ENCODE peak calls at places on chromosomes 4 and X, in eight cellular contexts. M, S, N, V, X, G, F and Y are unnamed samples.

GRCh38 chrX:17706676-17707075 is 30.6 kb upstream of the SCML1 start:
- DNase-seq in X (no peak), V (no peak), M (no peak), F (no peak), G (no peak), N (no peak), S (no peak), Y (no peak)

GRCh38 chr4:56158483-56158882 is 209.7 kb downstream of the CEP135 start:
- DNase-seq in V (no peak), G (no peak), F (no peak), X (no peak), S (no peak), N (no peak), M (no peak), Y (no peak)

GRCh38 chr4:40196724-40197281 is at the start of gene RHOH:
- DNase-seq in M (peak; percentile 88), F (no peak), N (no peak), G (no peak), V (no peak), X (peak; percentile 58), S (peak; percentile 62), Y (no peak)

GRCh38 chrX:103155201-103155600 is 59.7 kb upstream of the BEX4 start:
- DNase-seq in G (no peak), X (no peak), M (no peak), S (no peak), N (no peak), F (no peak), V (no peak), Y (no peak)

GRCh38 chrX:102085706-102086105 is 39.8 kb upstream of the TCEAL2 start:
- DNase-seq in G (no peak), M (no peak), N (no peak), X (no peak), S (no peak), V (no peak), F (no peak), Y (no peak)

GRCh38 chrX:100615015-100615414 is 21.6 kb downstream of the TSPAN6 start:
- DNase-seq in X (no peak), N (no peak), G (no peak), F (no peak), V (no peak), M (no peak), S (no peak), Y (peak; percentile 34)

GRCh38 chr4:20266215-20267082 is 14.7 kb downstream of the SLIT2 start:
- DNase-seq in V (no peak), G (no peak), N (no peak), X (no peak), S (no peak), M (no peak), F (no peak), Y (no peak)

GRCh38 chr4:104589264-104589868 is 94.7 kb upstream of the CXXC4 start:
- DNase-seq in F (no peak), G (no peak), S (no peak), N (no peak), M (no peak), V (no peak), X (no peak), Y (no peak)

GRCh38 chr4:152686452-152687013 is 6.7 kb upstream of the TMEM154 start:
- DNase-seq in M (no peak), V (no peak), G (no peak), X (no peak), N (no peak), F (no peak), S (no peak), Y (no peak)

GRCh38 chrX:150854856-150855255 is 43.6 kb downstream of the CD99L2 start:
- DNase-seq in N (no peak), M (no peak), X (no peak), S (no peak), F (no peak), V (no peak), G (no peak), Y (no peak)

GRCh38 chr4:6471303-6472007 is 959 bp downstream of the PPP2R2C start:
- DNase-seq in S (no peak), F (no peak), M (no peak), N (no peak), G (no peak), V (no peak), X (peak; percentile 49), Y (no peak)

GRCh38 chr4:72243641-72244040 is 211.8 kb downstream of the NPFFR2 start:
- DNase-seq in F (no peak), N (no peak), S (no peak), X (no peak), V (no peak), G (no peak), M (no peak), Y (no peak)

GRCh38 chr4:95288552-95288951 is 260.2 kb downstream of the UNC5C start:
- DNase-seq in F (no peak), V (no peak), N (no peak), S (no peak), M (no peak), G (no peak), X (no peak), Y (no peak)

GRCh38 chr4:156336516-156336915 is 382.9 kb upstream of the CTSO start:
- DNase-seq in N (no peak), F (no peak), S (no peak), M (no peak), X (no peak), V (no peak), G (no peak), Y (no peak)

GRCh38 chrX:17521871-17522693 is 147.1 kb downstream of the NHS start:
- DNase-seq in X (no peak), G (no peak), F (no peak), S (no peak), V (no peak), M (no peak), N (no peak), Y (peak; percentile 83)

GRCh38 chrX:72123471-72124185 is 8.1 kb downstream of the RTL5 start:
- DNase-seq in F (peak; percentile 33), G (peak; percentile 70), M (no peak), N (peak; percentile 63), V (peak; percentile 68), S (no peak), X (no peak), Y (peak; percentile 81)

GRCh38 chr4:69881173-69881773 is 21.3 kb upstream of the SULT1E1 start:
- DNase-seq in G (no peak), X (no peak), V (no peak), N (no peak), F (no peak), S (no peak), M (no peak), Y (peak; percentile 19)

DNA sequence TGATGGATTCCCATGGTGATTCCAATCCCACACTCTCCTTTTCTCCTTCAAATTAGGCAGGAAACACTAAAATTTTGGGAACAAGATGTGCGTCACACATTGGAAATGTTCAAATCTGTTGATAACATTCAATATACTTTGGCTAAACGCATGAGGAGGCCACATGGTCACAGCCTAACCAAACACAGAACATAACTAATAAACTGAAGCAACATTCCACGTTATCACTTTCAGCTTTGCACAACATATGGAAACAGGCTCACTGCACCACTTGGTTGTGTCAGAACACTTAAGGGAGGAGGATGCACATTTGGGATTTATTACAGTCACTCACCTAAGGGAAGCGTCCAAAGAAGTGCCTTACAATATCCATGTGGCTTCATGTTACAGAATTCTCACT is 4.7 kb downstream of the SH3RF1 start:
- DNase-seq in M (no peak), F (no peak), X (peak; percentile 38), V (no peak), G (no peak), S (no peak), N (no peak), Y (no peak)
- H3K4me1 ChIP-seq in M (peaks cover 4% of the 10 kb centered on the region), F (peaks cover 41% of the 10 kb centered on the region), X (peaks cover 3% of the 10 kb centered on the region), V (peaks cover 71% of the 10 kb centered on the region), G (peaks cover 27% of the 10 kb centered on the region), S (peaks cover 9% of the 10 kb centered on the region), N (peaks cover 45% of the 10 kb centered on the region), Y (peaks cover 55% of the 10 kb centered on the region)

GRCh38 chrX:65745992-65746391 is 78.5 kb downstream of the MSN start:
- DNase-seq in N (no peak), M (no peak), G (no peak), X (no peak), S (no peak), V (no peak), F (no peak), Y (no peak)
- TF ChIP-seq CTCF in N (no peak), M (peak; percentile 8), G (no peak), X (peak; percentile 4), S (no peak), V (no peak), F (no peak), Y (no peak)

DNA sequence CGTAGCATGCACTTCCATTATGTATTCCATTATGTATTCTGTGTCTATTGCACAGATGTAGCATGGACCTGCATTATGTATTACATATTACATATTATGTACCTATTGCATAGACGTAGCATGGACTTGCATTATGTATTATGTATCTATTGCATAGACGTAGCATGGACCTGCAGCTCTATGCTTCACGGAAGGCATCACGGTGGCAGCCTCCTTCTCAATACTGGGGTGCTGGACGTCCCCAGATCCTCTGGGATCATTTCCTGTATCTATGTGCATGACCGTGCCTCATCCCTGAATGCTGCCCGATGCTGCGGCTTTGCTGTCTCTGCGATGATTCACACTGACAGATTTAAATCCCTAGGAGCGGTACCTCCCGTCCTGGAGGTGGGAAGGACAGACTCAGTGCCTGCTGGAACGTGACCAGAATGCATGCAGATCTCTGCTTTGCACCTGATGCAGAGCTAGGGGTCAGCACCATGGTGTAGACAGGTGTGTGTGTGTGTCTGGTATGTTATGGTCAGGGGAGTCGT is 317.5 kb downstream of the DHRSX start:
- DNase-seq in M (no peak), G (no peak), X (peak; percentile 51), N (no peak), F (no peak), S (no peak), V (no peak), Y (no peak)
- H3K27ac ChIP-seq in M (no peak overlapping the region), G (no peak overlapping the region), X (peak overlapping the region; percentile 80), N (no peak overlapping the region), F (no peak overlapping the region), S (no peak overlapping the region), V (no peak overlapping the region), Y (no peak overlapping the region)

GRCh38 chrX:44904542-44905115 is 31.6 kb downstream of the KDM6A start:
- DNase-seq in G (no peak), M (no peak), V (no peak), N (no peak), X (no peak), F (no peak), S (no peak), Y (no peak)

GRCh38 chrX:44903842-44904530 is 31.0 kb downstream of the KDM6A start:
- DNase-seq in S (no peak), X (no peak), F (no peak), M (no peak), N (no peak), G (no peak), V (no peak), Y (no peak)

GRCh38 chrX:44906542-44906941 is 33.6 kb downstream of the KDM6A start:
- DNase-seq in M (no peak), F (no peak), S (no peak), X (no peak), V (no peak), N (no peak), G (no peak), Y (no peak)

GRCh38 chrX:44906041-44906440 is 33.1 kb downstream of the KDM6A start:
- DNase-seq in G (no peak), F (no peak), V (no peak), N (no peak), S (no peak), M (peak; percentile 50), X (no peak), Y (peak; percentile 6)

GRCh38 chrX:44903107-44903506 is 30.1 kb downstream of the KDM6A start:
- DNase-seq in V (no peak), S (no peak), N (no peak), X (no peak), G (no peak), M (no peak), F (no peak), Y (no peak)
- H3K4me1 ChIP-seq in V (peaks cover 30% of the 10 kb centered on the region), S (peaks cover 20% of the 10 kb centered on the region), N (peaks cover 65% of the 10 kb centered on the region), X (peaks cover 9% of the 10 kb centered on the region), G (peaks cover 5% of the 10 kb centered on the region), M (no peaks in the 10 kb centered on the region), F (peaks cover 30% of the 10 kb centered on the region), Y (peaks cover 37% of the 10 kb centered on the region)

GRCh38 chr4:154911097-154911496 is 130.0 kb downstream of the RBM46 start:
- DNase-seq in G (no peak), M (no peak), V (no peak), N (no peak), X (no peak), S (no peak), F (no peak), Y (peak; percentile 30)
- TF ChIP-seq CTCF in G (no peak), M (no peak), V (no peak), N (no peak), X (peak; percentile 52), S (no peak), F (no peak), Y (peak; percentile 47)